ENCODE peak calls at places on chromosome 11, in five cellular contexts. S is heart left ventricle, F is tibial nerve, N is pancreas, Q is left ventricle myocardium inferior. M is an unnamed sample.

GRCh38 chr11:92839450-92839849 is 130.0 kb upstream of the MTNR1B start:
- DNase-seq in F (no peak), N (no peak), Q (no peak), S (no peak), M (no peak)

GRCh38 chr11:85165819-85166218 is 461.3 kb downstream of the DLG2 start:
- DNase-seq in S (no peak), N (no peak), Q (no peak), F (no peak), M (no peak)

GRCh38 chr11:123509737-123510578 is 79.9 kb downstream of the GRAMD1B start:
- DNase-seq in Q (no peak), F (no peak), N (no peak), S (no peak), M (no peak)

GRCh38 chr11:79040348-79040747 is 400.5 kb downstream of the TENM4 start:
- DNase-seq in Q (no peak), F (no peak), S (no peak), N (no peak), M (no peak)

GRCh38 chr11:102346748-102347525 is at the start of gene BIRC2:
- DNase-seq in F (peak; percentile 94), N (peak; percentile 91), S (peak; percentile 97), Q (peak; percentile 96), M (peak; percentile 96)

GRCh38 chr11:118168751-118169150 is 7.7 kb downstream of the SCN2B start:
- DNase-seq in N (no peak), S (no peak), Q (no peak), F (no peak), M (no peak)

GRCh38 chr11:2299773-2300172 is 1.9 kb downstream of the C11orf21 start:
- DNase-seq in F (no peak), N (no peak), Q (no peak), S (no peak), M (no peak)

GRCh38 chr11:19441752-19442553 is 201.2 kb upstream of the E2F8 start:
- DNase-seq in F (no peak), Q (peak; percentile 27), N (peak; percentile 66), S (no peak), M (peak; percentile 51)

GRCh38 chr11:64250875-64251721 is at the start of gene PLCB3:
- DNase-seq in N (peak; percentile 38), F (no peak), S (peak; percentile 74), Q (peak; percentile 52), M (peak; percentile 55)

GRCh38 chr11:1845571-1846452 is 7.0 kb downstream of the TNNI2 start:
- DNase-seq in Q (no peak), F (no peak), N (no peak), S (no peak), M (peak; percentile 25)

GRCh38 chr11:74683941-74684481 is 47.2 kb downstream of the CHRDL2 start:
- DNase-seq in Q (no peak), S (no peak), F (no peak), N (no peak), M (peak; percentile 48)

GRCh38 chr11:66617148-66617814 is 851 bp downstream of the RBM14 start:
- DNase-seq in Q (peak; percentile 80), N (no peak), S (peak; percentile 86), F (peak; percentile 60), M (peak; percentile 81)

GRCh38 chr11:122633219-122633829 is 22.2 kb upstream of the UBASH3B start:
- DNase-seq in F (no peak), Q (peak; percentile 16), N (no peak), S (no peak), M (peak; percentile 54)

GRCh38 chr11:7060828-7061227 is 28.0 kb upstream of the RBMXL2 start:
- DNase-seq in N (no peak), S (no peak), Q (no peak), F (no peak), M (no peak)

GRCh38 chr11:12674571-12674935 is 332 bp downstream of the TEAD1 start:
- DNase-seq in N (no peak), F (no peak), S (peak; percentile 47), Q (no peak), M (no peak)
- H3K27ac ChIP-seq in N (peak overlapping the region; percentile 96), F (peak overlapping the region; percentile 96), S (peak overlapping the region; percentile 96), Q (peak overlapping the region; percentile 98), M (peak overlapping the region; percentile 96)

DNA sequence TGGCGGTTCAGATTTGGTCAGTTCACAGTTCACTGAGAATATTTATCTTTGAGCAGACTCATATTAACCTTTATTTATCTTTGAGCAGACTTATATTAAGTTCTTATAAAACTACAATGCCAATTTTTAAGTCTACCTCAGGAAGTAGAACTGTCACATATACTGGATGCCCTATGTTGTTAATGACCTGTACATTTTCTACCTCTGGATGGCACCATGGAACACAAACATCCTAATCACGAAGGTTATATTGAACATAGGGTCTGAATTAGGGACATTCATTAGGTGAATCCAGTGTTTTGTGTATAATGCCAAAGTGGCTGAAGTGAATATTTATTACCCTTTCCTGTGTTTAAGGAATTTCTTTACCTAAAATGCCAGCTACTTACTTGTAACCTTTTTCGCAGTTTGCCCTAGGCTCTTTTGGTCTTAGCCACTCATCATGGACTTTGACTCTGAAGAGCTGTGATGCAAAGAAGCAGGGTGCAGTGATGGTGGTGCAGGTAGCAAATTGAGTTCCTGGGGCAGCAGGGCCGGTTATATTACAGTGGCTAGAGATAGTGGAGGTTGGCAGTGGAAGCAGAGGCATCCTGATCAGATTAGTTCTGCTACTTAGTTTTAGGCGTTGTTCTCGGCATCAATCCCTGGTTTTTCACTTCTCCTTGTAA is 71.8 kb downstream of the STIM1 start:
- DNase-seq in Q (no peak), F (no peak), S (no peak), N (no peak), M (no peak)
- TF ChIP-seq CTCF in Q (no peak), F (no peak), S (no peak), N (no peak), M (no peak)

DNA sequence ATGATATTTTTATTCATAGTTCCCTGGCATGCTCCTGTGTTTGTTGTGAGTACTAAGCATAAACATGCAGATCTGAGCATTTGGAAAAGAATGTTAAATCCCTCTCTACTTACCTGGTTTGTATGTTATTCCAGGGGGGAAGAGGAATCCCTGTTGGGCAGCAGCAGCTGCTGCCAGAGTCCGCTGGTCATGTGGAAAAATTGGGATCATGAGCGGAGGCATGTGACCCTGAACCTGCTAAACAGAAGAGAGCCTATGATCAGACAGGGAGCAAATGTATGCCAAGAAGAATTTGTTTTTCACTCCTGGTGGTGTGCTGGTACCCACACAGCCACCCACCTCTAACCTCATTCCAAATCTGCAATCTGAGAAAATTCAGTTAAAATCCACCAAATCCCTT is 244.7 kb downstream of the SOX6 start:
- DNase-seq in Q (no peak), S (peak; percentile 30), F (no peak), N (no peak), M (no peak)
- H3K4me1 ChIP-seq in Q (peaks cover 29% of the 10 kb centered on the region), S (peaks cover 28% of the 10 kb centered on the region), F (no peaks in the 10 kb centered on the region), N (peaks cover 62% of the 10 kb centered on the region), M (peaks cover 50% of the 10 kb centered on the region)

GRCh38 chr11:48003926-48004325 is 23.6 kb downstream of the PTPRJ start:
- DNase-seq in Q (no peak), N (no peak), S (no peak), F (no peak), M (no peak)

GRCh38 chr11:48006301-48006992 is 26.1 kb downstream of the PTPRJ start:
- DNase-seq in Q (no peak), F (no peak), S (no peak), N (no peak), M (no peak)

GRCh38 chr11:48005878-48006277 is 25.5 kb downstream of the PTPRJ start:
- DNase-seq in Q (no peak), F (no peak), N (no peak), S (no peak), M (no peak)

GRCh38 chr11:48004456-48004855 is 24.1 kb downstream of the PTPRJ start:
- DNase-seq in Q (no peak), S (no peak), F (no peak), N (no peak), M (no peak)

GRCh38 chr11:48005133-48005532 is 24.8 kb downstream of the PTPRJ start:
- DNase-seq in N (no peak), Q (no peak), F (no peak), S (no peak), M (no peak)
- H3K27ac ChIP-seq in N (no peak overlapping the region), Q (peak overlapping the region; percentile 23), F (peak overlapping the region; percentile 45), S (no peak overlapping the region), M (no peak overlapping the region)

GRCh38 chr11:60164550-60165075 is 18.3 kb downstream of the MS4A6A start:
- DNase-seq in F (no peak), S (no peak), Q (no peak), N (no peak), M (no peak)

GRCh38 chr11:60168306-60168705 is 14.6 kb downstream of the MS4A6A start:
- DNase-seq in N (no peak), S (no peak), F (no peak), Q (no peak), M (peak; percentile 12)

GRCh38 chr11:60169264-60169915 is 13.5 kb downstream of the MS4A6A start:
- DNase-seq in S (peak; percentile 40), N (peak; percentile 88), F (no peak), Q (no peak), M (no peak)

GRCh38 chr11:60165538-60165937 is 17.3 kb downstream of the MS4A6A start:
- DNase-seq in F (no peak), N (no peak), S (no peak), Q (no peak), M (no peak)

DNA sequence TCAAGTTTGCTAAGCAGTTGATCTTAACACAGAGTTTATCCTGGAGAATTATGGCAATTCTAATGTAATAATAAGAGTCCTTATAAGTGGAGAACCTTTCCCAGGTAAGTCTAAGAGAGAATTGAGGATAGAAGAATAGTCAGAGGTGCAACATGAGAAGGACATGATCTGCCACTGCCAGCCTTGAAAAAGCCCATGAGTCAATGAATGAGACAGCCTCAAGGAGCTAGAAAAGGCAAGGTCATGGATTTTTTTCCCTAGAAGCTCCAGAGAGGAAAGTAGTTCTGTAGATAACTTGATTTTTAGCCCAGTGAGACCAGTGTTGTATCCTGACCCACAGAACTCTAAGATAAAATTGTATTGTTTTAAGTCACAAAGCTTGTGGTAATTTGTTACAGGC is 16.9 kb downstream of the MS4A6A start:
- DNase-seq in S (no peak), F (no peak), N (no peak), Q (no peak), M (no peak)
- TF ChIP-seq CTCF in S (no peak), F (no peak), N (no peak), Q (no peak), M (no peak)

DNA sequence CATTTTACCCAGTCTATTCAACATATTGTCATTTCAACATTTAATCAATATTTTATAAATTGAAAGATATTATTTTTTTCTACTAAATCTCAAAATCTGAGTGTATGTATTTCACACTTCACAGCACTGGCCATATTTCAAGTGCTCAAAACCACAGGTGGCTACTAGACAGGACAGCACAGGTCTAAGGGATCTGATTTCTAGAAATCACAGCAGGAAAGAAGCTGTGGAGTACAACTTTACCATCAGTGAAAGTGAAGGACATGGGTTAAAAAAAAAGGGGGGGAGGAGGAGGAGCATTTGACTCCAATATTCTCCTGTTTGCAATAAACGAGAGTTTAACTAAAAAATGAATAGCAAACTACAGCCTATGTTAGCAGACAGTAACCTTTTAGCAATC is 4.5 kb downstream of the PRDM10 start:
- DNase-seq in Q (no peak), S (no peak), N (no peak), F (no peak), M (no peak)
- H3K4me1 ChIP-seq in Q (peaks cover 38% of the 10 kb centered on the region), S (peaks cover 30% of the 10 kb centered on the region), N (peaks cover 15% of the 10 kb centered on the region), F (no peaks in the 10 kb centered on the region), M (peaks cover 18% of the 10 kb centered on the region)

M was measured in psoas muscle.